ENCODE peak calls at places on chromosome 6, in eight cellular contexts. One of them, this sample, is unnamed.

GRCh38 chr6:87820343-87820984 is 118.4 kb upstream of the AKIRIN2 start:
- DNase-seq in PC-9: no peak
- DNase-seq in lower leg skin: no peak
- DNase-seq in psoas muscle: no peak
- DNase-seq in AG04449: no peak
- DNase-seq in AG10803: no peak
- DNase-seq in left ventricle myocardium inferior: no peak
- DNase-seq in fibroblast of the aortic adventitia: no peak
- DNase-seq in this sample: no peak

GRCh38 chr6:137823826-137824501 is 43.1 kb upstream of the TNFAIP3 start:
- DNase-seq in PC-9: no peak
- DNase-seq in psoas muscle: no peak
- DNase-seq in AG04449: no peak
- DNase-seq in fibroblast of the aortic adventitia: peak
- DNase-seq in left ventricle myocardium inferior: peak
- DNase-seq in lower leg skin: peak
- DNase-seq in AG10803: peak
- DNase-seq in this sample: no peak

GRCh38 chr6:132792510-132792909 is 5.9 kb downstream of the SLC18B1 start:
- DNase-seq in psoas muscle: no peak
- DNase-seq in lower leg skin: no peak
- DNase-seq in AG04449: no peak
- DNase-seq in PC-9: no peak
- DNase-seq in fibroblast of the aortic adventitia: no peak
- DNase-seq in AG10803: no peak
- DNase-seq in left ventricle myocardium inferior: no peak
- DNase-seq in this sample: no peak

GRCh38 chr6:143027058-143027457 is 33.6 kb upstream of the AIG1 start:
- DNase-seq in AG10803: peak
- DNase-seq in PC-9: no peak
- DNase-seq in AG04449: no peak
- DNase-seq in fibroblast of the aortic adventitia: peak
- DNase-seq in psoas muscle: peak
- DNase-seq in left ventricle myocardium inferior: peak
- DNase-seq in lower leg skin: no peak
- DNase-seq in this sample: no peak

GRCh38 chr6:33692760-33693158 is 18.7 kb downstream of the UQCC2 start:
- DNase-seq in AG04449: no peak
- DNase-seq in PC-9: no peak
- DNase-seq in AG10803: peak
- DNase-seq in psoas muscle: peak
- DNase-seq in lower leg skin: no peak
- DNase-seq in fibroblast of the aortic adventitia: no peak
- DNase-seq in left ventricle myocardium inferior: no peak
- DNase-seq in this sample: no peak

GRCh38 chr6:56808871-56809359 is 146.0 kb upstream of the BEND6 start:
- DNase-seq in fibroblast of the aortic adventitia: peak
- DNase-seq in AG04449: no peak
- DNase-seq in AG10803: peak
- DNase-seq in psoas muscle: no peak
- DNase-seq in left ventricle myocardium inferior: no peak
- DNase-seq in PC-9: peak
- DNase-seq in lower leg skin: no peak
- DNase-seq in this sample: no peak

GRCh38 chr6:78771619-78772018 is 95.7 kb upstream of the IRAK1BP1 start:
- DNase-seq in lower leg skin: no peak
- DNase-seq in AG10803: no peak
- DNase-seq in psoas muscle: no peak
- DNase-seq in AG04449: no peak
- DNase-seq in PC-9: no peak
- DNase-seq in left ventricle myocardium inferior: no peak
- DNase-seq in fibroblast of the aortic adventitia: no peak
- DNase-seq in this sample: no peak

GRCh38 chr6:24720131-24720603 is 1.2 kb upstream of the C6orf62 start:
- DNase-seq in AG10803: peak
- DNase-seq in left ventricle myocardium inferior: peak
- DNase-seq in psoas muscle: peak
- DNase-seq in fibroblast of the aortic adventitia: peak
- DNase-seq in AG04449: no peak
- DNase-seq in lower leg skin: peak
- DNase-seq in PC-9: peak
- DNase-seq in this sample: no peak

GRCh38 chr6:46772038-46772437 is 21.2 kb upstream of the MEP1A start:
- DNase-seq in fibroblast of the aortic adventitia: no peak
- DNase-seq in left ventricle myocardium inferior: no peak
- DNase-seq in AG10803: no peak
- DNase-seq in PC-9: no peak
- DNase-seq in lower leg skin: no peak
- DNase-seq in psoas muscle: no peak
- DNase-seq in AG04449: no peak
- DNase-seq in this sample: no peak

DNA sequence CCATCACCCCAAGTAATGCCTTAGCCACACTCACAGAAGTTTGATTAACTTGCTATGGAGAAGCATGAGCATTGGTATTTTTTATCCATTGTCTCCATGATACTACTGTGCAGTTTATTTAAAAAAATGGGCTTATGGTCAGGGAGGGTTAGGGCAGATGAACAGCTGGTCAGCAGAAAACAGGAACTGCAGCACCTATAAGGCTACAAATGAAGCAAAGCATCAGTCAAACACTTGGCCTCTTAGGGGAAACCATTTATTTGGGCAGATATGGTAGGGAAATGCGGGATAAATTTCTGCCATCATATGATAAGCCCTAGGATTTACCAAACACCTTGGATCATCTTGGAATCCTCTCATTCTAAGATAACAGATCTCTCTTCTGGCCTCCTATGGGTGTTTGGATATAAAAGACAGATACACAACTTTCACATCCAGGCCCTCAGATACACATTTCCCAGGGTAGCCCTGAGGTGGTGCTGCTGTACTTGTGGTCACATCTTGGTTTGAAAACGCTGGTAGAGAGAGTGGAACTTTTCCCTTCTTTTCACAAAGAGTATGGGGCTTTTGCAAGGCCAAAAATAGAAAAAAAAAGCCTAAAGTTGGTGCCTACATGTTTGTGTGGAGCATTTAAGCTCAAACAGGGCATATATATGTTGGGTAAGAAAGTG is 42.8 kb upstream of the AHI1 start:
- DNase-seq in psoas muscle: no peak
- DNase-seq in fibroblast of the aortic adventitia: peak
- DNase-seq in AG04449: no peak
- DNase-seq in AG10803: peak
- DNase-seq in lower leg skin: no peak
- DNase-seq in PC-9: no peak
- DNase-seq in left ventricle myocardium inferior: no peak
- DNase-seq in this sample: no peak
- TF ChIP-seq CTCF in psoas muscle: no peak
- TF ChIP-seq CTCF in fibroblast of the aortic adventitia: peak
- TF ChIP-seq CTCF in AG04449: peak
- TF ChIP-seq CTCF in AG10803: peak
- TF ChIP-seq CTCF in lower leg skin: no peak
- TF ChIP-seq CTCF in PC-9: no peak
- TF ChIP-seq CTCF in left ventricle myocardium inferior: peak
- TF ChIP-seq CTCF in this sample: peak

GRCh38 chr6:133891814-133892443 is 3.0 kb downstream of the TCF21 start:
- DNase-seq in left ventricle myocardium inferior: no peak
- DNase-seq in psoas muscle: no peak
- DNase-seq in lower leg skin: no peak
- DNase-seq in fibroblast of the aortic adventitia: peak
- DNase-seq in PC-9: no peak
- DNase-seq in AG10803: no peak
- DNase-seq in AG04449: no peak
- DNase-seq in this sample: no peak

GRCh38 chr6:133892444-133893323 is 3.8 kb downstream of the TCF21 start:
- DNase-seq in fibroblast of the aortic adventitia: no peak
- DNase-seq in PC-9: no peak
- DNase-seq in left ventricle myocardium inferior: no peak
- DNase-seq in lower leg skin: no peak
- DNase-seq in AG04449: no peak
- DNase-seq in psoas muscle: no peak
- DNase-seq in AG10803: no peak
- DNase-seq in this sample: no peak

GRCh38 chr6:133889557-133890301 is 816 bp downstream of the TCF21 start:
- DNase-seq in fibroblast of the aortic adventitia: peak
- DNase-seq in lower leg skin: no peak
- DNase-seq in AG04449: no peak
- DNase-seq in psoas muscle: no peak
- DNase-seq in left ventricle myocardium inferior: peak
- DNase-seq in AG10803: peak
- DNase-seq in PC-9: no peak
- DNase-seq in this sample: no peak

GRCh38 chr6:133893324-133893692 is 4.4 kb downstream of the TCF21 start:
- DNase-seq in lower leg skin: no peak
- DNase-seq in PC-9: no peak
- DNase-seq in left ventricle myocardium inferior: no peak
- DNase-seq in AG04449: no peak
- DNase-seq in psoas muscle: no peak
- DNase-seq in AG10803: no peak
- DNase-seq in fibroblast of the aortic adventitia: no peak
- DNase-seq in this sample: no peak

GRCh38 chr6:133890941-133891813 is 2.3 kb downstream of the TCF21 start:
- DNase-seq in left ventricle myocardium inferior: peak
- DNase-seq in psoas muscle: no peak
- DNase-seq in lower leg skin: no peak
- DNase-seq in fibroblast of the aortic adventitia: peak
- DNase-seq in AG04449: no peak
- DNase-seq in AG10803: peak
- DNase-seq in PC-9: peak
- DNase-seq in this sample: no peak
- H3K4me3 ChIP-seq in left ventricle myocardium inferior: peak
- H3K4me3 ChIP-seq in psoas muscle: peak
- H3K4me3 ChIP-seq in lower leg skin: no peak
- H3K4me3 ChIP-seq in fibroblast of the aortic adventitia: peak
- H3K4me3 ChIP-seq in AG04449: peak
- H3K4me3 ChIP-seq in AG10803: peak
- H3K4me3 ChIP-seq in PC-9: peak
- H3K4me3 ChIP-seq in this sample: peak

DNA sequence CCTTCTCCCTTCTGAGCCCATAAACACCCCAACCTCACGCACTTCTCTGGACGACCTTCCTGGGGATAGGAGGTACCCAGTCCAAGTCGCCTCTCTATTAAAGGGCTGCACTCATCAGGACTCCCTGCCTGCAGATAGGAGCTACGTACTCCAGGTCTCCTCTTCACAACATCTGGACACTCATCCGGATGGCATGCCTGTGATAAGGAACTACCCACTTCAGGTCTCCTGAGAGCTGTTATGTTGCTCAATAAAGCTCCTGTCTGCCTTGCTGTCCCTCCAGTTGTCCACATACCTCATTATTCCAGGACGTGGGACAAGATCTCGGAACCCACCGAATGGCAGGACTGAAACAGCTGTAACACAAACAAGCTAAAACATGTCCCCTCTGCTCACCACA is 548.0 kb downstream of the TBC1D32 start:
- DNase-seq in left ventricle myocardium inferior: no peak
- DNase-seq in lower leg skin: no peak
- DNase-seq in AG04449: no peak
- DNase-seq in PC-9: no peak
- DNase-seq in AG10803: no peak
- DNase-seq in fibroblast of the aortic adventitia: no peak
- DNase-seq in psoas muscle: no peak
- DNase-seq in this sample: no peak
- TF ChIP-seq CTCF in left ventricle myocardium inferior: no peak
- TF ChIP-seq CTCF in lower leg skin: no peak
- TF ChIP-seq CTCF in AG04449: no peak
- TF ChIP-seq CTCF in PC-9: no peak
- TF ChIP-seq CTCF in AG10803: no peak
- TF ChIP-seq CTCF in fibroblast of the aortic adventitia: no peak
- TF ChIP-seq CTCF in psoas muscle: no peak
- TF ChIP-seq CTCF in this sample: no peak

GRCh38 chr6:127341471-127342202 is 1.8 kb downstream of the ECHDC1 start:
- DNase-seq in psoas muscle: no peak
- DNase-seq in PC-9: no peak
- DNase-seq in AG10803: no peak
- DNase-seq in fibroblast of the aortic adventitia: no peak
- DNase-seq in AG04449: no peak
- DNase-seq in left ventricle myocardium inferior: no peak
- DNase-seq in lower leg skin: no peak
- DNase-seq in this sample: no peak
- H3K4me3 ChIP-seq in psoas muscle: peak
- H3K4me3 ChIP-seq in PC-9: peak
- H3K4me3 ChIP-seq in AG10803: peak
- H3K4me3 ChIP-seq in fibroblast of the aortic adventitia: peak
- H3K4me3 ChIP-seq in AG04449: peak
- H3K4me3 ChIP-seq in left ventricle myocardium inferior: peak
- H3K4me3 ChIP-seq in lower leg skin: no peak
- H3K4me3 ChIP-seq in this sample: peak

GRCh38 chr6:158717341-158718328 is 67.8 kb downstream of the SYTL3 start:
- DNase-seq in PC-9: no peak
- DNase-seq in fibroblast of the aortic adventitia: no peak
- DNase-seq in psoas muscle: no peak
- DNase-seq in left ventricle myocardium inferior: no peak
- DNase-seq in lower leg skin: no peak
- DNase-seq in AG04449: no peak
- DNase-seq in AG10803: no peak
- DNase-seq in this sample: no peak

GRCh38 chr6:158722176-158722729 is 72.4 kb downstream of the SYTL3 start:
- DNase-seq in AG04449: no peak
- DNase-seq in AG10803: no peak
- DNase-seq in left ventricle myocardium inferior: no peak
- DNase-seq in psoas muscle: no peak
- DNase-seq in PC-9: no peak
- DNase-seq in lower leg skin: no peak
- DNase-seq in fibroblast of the aortic adventitia: no peak
- DNase-seq in this sample: no peak

GRCh38 chr6:158713469-158713868 is 63.6 kb downstream of the SYTL3 start:
- DNase-seq in lower leg skin: no peak
- DNase-seq in left ventricle myocardium inferior: no peak
- DNase-seq in PC-9: no peak
- DNase-seq in fibroblast of the aortic adventitia: no peak
- DNase-seq in AG04449: no peak
- DNase-seq in psoas muscle: no peak
- DNase-seq in AG10803: no peak
- DNase-seq in this sample: no peak

GRCh38 chr6:158715330-158716311 is 65.8 kb downstream of the SYTL3 start:
- DNase-seq in left ventricle myocardium inferior: no peak
- DNase-seq in psoas muscle: no peak
- DNase-seq in PC-9: no peak
- DNase-seq in lower leg skin: no peak
- DNase-seq in AG04449: no peak
- DNase-seq in fibroblast of the aortic adventitia: no peak
- DNase-seq in AG10803: no peak
- DNase-seq in this sample: no peak

DNA sequence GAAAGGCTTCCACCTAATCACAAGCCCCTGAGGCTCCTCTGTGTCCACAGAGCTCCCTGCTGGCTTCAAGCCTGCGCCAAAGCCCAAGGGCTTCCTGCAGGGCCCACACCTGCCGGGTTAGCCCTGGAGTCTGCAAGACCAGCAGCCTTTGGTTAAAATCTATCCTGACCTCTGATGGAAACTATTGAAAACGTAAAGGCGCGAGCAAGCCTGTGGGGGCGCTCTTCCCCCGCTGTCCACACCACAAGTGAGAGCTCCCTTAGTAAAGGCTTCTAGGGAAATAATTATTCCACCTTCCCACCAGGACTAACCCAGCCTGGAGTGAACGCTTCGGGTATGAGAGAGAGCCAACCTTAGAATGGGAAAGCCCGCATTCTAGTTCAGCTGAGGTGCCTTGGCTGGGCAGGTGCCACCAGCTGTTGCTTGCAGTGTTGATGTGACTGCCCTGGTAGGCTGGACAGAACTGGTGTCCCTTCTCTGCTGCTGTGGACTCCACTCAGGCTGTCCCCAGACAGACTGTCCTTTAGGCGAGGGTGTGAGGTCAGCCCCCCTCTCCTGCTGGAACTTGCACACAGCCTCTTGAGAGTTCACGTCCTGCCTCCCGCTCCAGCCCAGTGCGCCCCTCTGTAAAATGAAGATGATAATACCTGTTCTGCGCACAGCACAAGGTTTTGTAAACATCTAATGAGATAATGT is 68.7 kb downstream of the SYTL3 start:
- DNase-seq in fibroblast of the aortic adventitia: peak
- DNase-seq in psoas muscle: no peak
- DNase-seq in AG10803: peak
- DNase-seq in AG04449: no peak
- DNase-seq in PC-9: no peak
- DNase-seq in lower leg skin: no peak
- DNase-seq in left ventricle myocardium inferior: no peak
- DNase-seq in this sample: no peak
- TF ChIP-seq CTCF in fibroblast of the aortic adventitia: peak
- TF ChIP-seq CTCF in psoas muscle: peak
- TF ChIP-seq CTCF in AG10803: peak
- TF ChIP-seq CTCF in AG04449: peak
- TF ChIP-seq CTCF in PC-9: peak
- TF ChIP-seq CTCF in lower leg skin: no peak
- TF ChIP-seq CTCF in left ventricle myocardium inferior: peak
- TF ChIP-seq CTCF in this sample: peak

This sample was measured in epithelial cell of proximal tubule.